ENCODE peak calls at places on chromosome 5, in six cellular contexts. U is GM20000, Y is progenitor cell of endocrine pancreas, V is HFFc6, N is brain microvascular endothelial cell, I is AG09309. F is an unnamed sample.

GRCh38 chr5:155746340-155747038 is 580.5 kb upstream of the SGCD start:
- DNase-seq in U (no peak), Y (no peak), V (no peak), N (no peak), I (no peak), F (no peak)

GRCh38 chr5:79685621-79686020 is 4.0 kb upstream of the CMYA5 start:
- DNase-seq in U (no peak), Y (no peak), V (no peak), N (no peak), I (no peak), F (no peak)

GRCh38 chr5:109388407-109388806 is 21.4 kb downstream of the PJA2 start:
- DNase-seq in U (no peak), Y (no peak), V (peak; percentile 21), N (no peak), I (no peak), F (no peak)

GRCh38 chr5:176517053-176517661 is 20.0 kb downstream of the RNF44 start:
- DNase-seq in U (no peak), Y (no peak), V (no peak), N (no peak), I (no peak), F (no peak)

GRCh38 chr5:137095597-137095996 is 403.5 kb downstream of the SPOCK1 start:
- DNase-seq in U (no peak), Y (no peak), V (no peak), N (no peak), I (no peak), F (no peak)

GRCh38 chr5:3599283-3600105 is 3.9 kb downstream of the IRX1 start:
- DNase-seq in U (peak; percentile 34), Y (no peak), V (no peak), N (no peak), I (no peak), F (no peak)

GRCh38 chr5:146109379-146109778 is 4.0 kb upstream of the PLAC8L1 start:
- DNase-seq in U (no peak), Y (no peak), V (no peak), N (no peak), I (no peak), F (no peak)

GRCh38 chr5:180313677-180314076 is 21.8 kb upstream of the MAPK9 start:
- DNase-seq in U (no peak), Y (no peak), V (no peak), N (no peak), I (no peak), F (no peak)

GRCh38 chr5:18113724-18114123 is 479.5 kb downstream of the TAF11L14 start:
- DNase-seq in U (no peak), Y (no peak), V (no peak), N (peak; percentile 20), I (no peak), F (no peak)

GRCh38 chr5:133899506-133899905 is 68.9 kb downstream of the C5orf15 start:
- DNase-seq in U (no peak), Y (no peak), V (no peak), N (no peak), I (no peak), F (no peak)

GRCh38 chr5:177430146-177430951 is 3.9 kb downstream of the GRK6 start:
- DNase-seq in U (peak; percentile 68), Y (no peak), V (no peak), N (no peak), I (no peak), F (no peak)

GRCh38 chr5:60487885-60488425 is 212.0 kb downstream of the DEPDC1B start:
- DNase-seq in U (no peak), Y (no peak), V (no peak), N (peak; percentile 34), I (no peak), F (no peak)

GRCh38 chr5:170440771-170441370 is 51.7 kb upstream of the KCNMB1 start:
- DNase-seq in U (no peak), Y (no peak), V (no peak), N (no peak), I (no peak), F (no peak)

GRCh38 chr5:7991125-7991821 is 122.3 kb downstream of the MTRR start:
- DNase-seq in U (no peak), Y (no peak), V (no peak), N (no peak), I (no peak), F (no peak)

GRCh38 chr5:143730112-143730801 is 81.7 kb upstream of the HMHB1 start:
- DNase-seq in U (no peak), Y (no peak), V (no peak), N (no peak), I (no peak), F (no peak)

GRCh38 chr5:123673107-123673506 is 161.1 kb downstream of the CSNK1G3 start:
- DNase-seq in U (no peak), Y (no peak), V (no peak), N (no peak), I (no peak), F (no peak)

GRCh38 chr5:113524927-113525326 is 11.4 kb downstream of the YTHDC2 start:
- DNase-seq in U (peak; percentile 25), Y (no peak), V (no peak), N (no peak), I (no peak), F (no peak)

GRCh38 chr5:123537845-123538244 is 25.9 kb downstream of the CSNK1G3 start:
- DNase-seq in U (no peak), Y (no peak), V (no peak), N (no peak), I (no peak), F (no peak)

GRCh38 chr5:91468643-91469422 is 85.7 kb upstream of the ARRDC3 start:
- DNase-seq in U (no peak), Y (no peak), V (no peak), N (no peak), I (no peak), F (no peak)

GRCh38 chr5:111922344-111922743 is 165.3 kb upstream of the NREP start:
- DNase-seq in U (no peak), Y (no peak), V (no peak), N (no peak), I (no peak), F (no peak)

GRCh38 chr5:61686491-61687257 is 354.6 kb downstream of the ZSWIM6 start:
- DNase-seq in U (no peak), Y (no peak), V (no peak), N (no peak), I (no peak), F (no peak)

GRCh38 chr5:56585973-56586740 is 229.2 kb upstream of the MAP3K1 start:
- DNase-seq in U (no peak), Y (no peak), V (no peak), N (no peak), I (no peak), F (no peak)

GRCh38 chr5:96655085-96655484 is 7.1 kb upstream of the CAST start:
- DNase-seq in U (no peak), Y (no peak), V (no peak), N (no peak), I (no peak), F (no peak)

GRCh38 chr5:96651047-96651446 is 11.1 kb upstream of the CAST start:
- DNase-seq in U (no peak), Y (no peak), V (no peak), N (no peak), I (no peak), F (no peak)

GRCh38 chr5:96651948-96652753 is 10.0 kb upstream of the CAST start:
- DNase-seq in U (no peak), Y (no peak), V (peak; percentile 4), N (no peak), I (no peak), F (no peak)

GRCh38 chr5:96654209-96654608 is 8.0 kb upstream of the CAST start:
- DNase-seq in U (no peak), Y (no peak), V (no peak), N (no peak), I (no peak), F (no peak)

DNA sequence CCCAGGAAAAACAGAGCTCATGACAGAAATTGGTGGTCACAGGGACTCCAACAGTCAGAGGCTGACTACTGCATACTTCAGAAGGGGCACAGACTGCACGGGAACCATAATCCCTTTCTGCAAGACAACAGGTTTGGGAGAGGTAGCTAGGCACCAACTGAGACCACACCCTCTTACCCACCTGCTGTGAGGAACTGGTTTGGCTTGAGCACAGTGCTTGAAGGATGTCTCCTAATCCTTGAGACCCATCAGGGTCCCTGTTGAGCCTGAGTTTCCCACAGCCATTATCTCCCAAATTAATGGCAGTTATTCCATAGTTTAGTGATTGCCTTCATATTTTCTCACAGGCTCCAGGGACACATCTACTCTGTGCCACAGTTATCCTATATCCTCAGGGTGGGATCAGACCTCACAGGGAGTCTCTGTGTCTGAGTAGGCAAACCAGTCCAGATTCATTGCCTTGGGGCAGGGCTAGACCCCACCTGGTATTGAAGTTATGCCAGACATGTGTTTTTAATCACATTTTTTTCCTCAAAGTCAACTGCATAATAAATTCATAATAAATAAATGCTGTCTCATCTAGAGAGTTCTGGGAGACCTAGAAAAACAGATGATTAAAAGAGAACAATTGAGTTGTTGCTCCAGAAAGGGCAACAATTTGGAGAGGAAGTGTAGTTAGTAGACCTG is 9.3 kb upstream of the CAST start:
- DNase-seq in U (no peak), Y (no peak), V (peak; percentile 23), N (no peak), I (no peak), F (peak; percentile 34)
- TF ChIP-seq CTCF in U (no peak), Y (no peak), V (no peak), N (no peak), I (no peak), F (no peak)

GRCh38 chr5:132228241-132229035 is 785 bp upstream of the P4HA2 start:
- DNase-seq in U (no peak), Y (no peak), V (no peak), N (no peak), I (no peak), F (peak; percentile 33)

GRCh38 chr5:132226516-132227234 is 978 bp downstream of the P4HA2 start:
- DNase-seq in U (no peak), Y (no peak), V (no peak), N (no peak), I (no peak), F (no peak)

GRCh38 chr5:132225165-132226032 is 2.3 kb downstream of the P4HA2 start:
- DNase-seq in U (no peak), Y (no peak), V (peak; percentile 97), N (peak; percentile 83), I (peak; percentile 69), F (peak; percentile 52)

GRCh38 chr5:132227485-132228240 is at the start of gene P4HA2:
- DNase-seq in U (peak; percentile 95), Y (peak; percentile 76), V (peak; percentile 67), N (peak; percentile 52), I (no peak), F (peak; percentile 76)

DNA sequence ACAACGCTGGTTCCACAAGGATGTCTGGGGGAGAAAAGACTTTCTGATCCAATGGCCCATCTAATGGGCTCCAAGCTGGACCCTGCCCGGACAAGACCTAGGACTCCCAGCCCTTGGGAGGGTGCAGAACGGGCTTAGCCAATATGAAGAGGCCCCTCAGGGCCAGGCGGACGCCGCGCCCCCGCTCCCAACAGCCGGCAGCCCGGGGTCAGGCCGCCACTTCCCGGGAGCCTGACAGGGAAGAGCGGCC is 493 bp downstream of the P4HA2 start:
- DNase-seq in U (no peak), Y (no peak), V (no peak), N (no peak), I (no peak), F (no peak)
- TF ChIP-seq CTCF in U (no peak), Y (peak; percentile 25), V (peak; percentile 31), N (no peak), I (no peak), F (no peak)

GRCh38 chr5:12557012-12557411 is 652.8 kb upstream of the CTNND2 start:
- DNase-seq in U (no peak), Y (no peak), V (no peak), N (no peak), I (no peak), F (no peak)
- TF ChIP-seq CTCF in U (no peak), Y (no peak), V (no peak), N (no peak), I (no peak), F (no peak)

GRCh38 chr5:1140188-1140817 is 28.4 kb upstream of the SLC12A7 start:
- DNase-seq in U (peak; percentile 87), Y (peak; percentile 53), V (no peak), N (no peak), I (no peak), F (peak; percentile 66)
- TF ChIP-seq CTCF in U (peak; percentile 87), Y (peak; percentile 64), V (peak; percentile 83), N (peak; percentile 65), I (peak; percentile 69), F (peak; percentile 57)